ENCODE peak calls at places on chromosomes 16 and 17, in five cellular contexts. One of them, this sample, is unnamed.

GRCh38 chr17:48583708-48584582 is 5.8 kb upstream of the HOXB4 start:
- DNase-seq in GM23338: no peak
- DNase-seq in GM23248: no peak
- DNase-seq in HCT116: no peak
- DNase-seq in PC-3: no peak
- DNase-seq in this sample: no peak

GRCh38 chr17:64200080-64201042 is 62.7 kb downstream of the TEX2 start:
- DNase-seq in GM23338: peak; percentile 16
- DNase-seq in GM23248: peak; percentile 66
- DNase-seq in HCT116: no peak
- DNase-seq in PC-3: no peak
- DNase-seq in this sample: no peak

GRCh38 chr17:63249256-63250006 is 196.7 kb downstream of the CYB561 start:
- DNase-seq in GM23338: peak; percentile 1
- DNase-seq in GM23248: no peak
- DNase-seq in HCT116: no peak
- DNase-seq in PC-3: no peak
- DNase-seq in this sample: no peak

GRCh38 chr17:35896011-35896587 is 15.9 kb upstream of the CCL5 start:
- DNase-seq in GM23338: no peak
- DNase-seq in GM23248: no peak
- DNase-seq in HCT116: no peak
- DNase-seq in PC-3: no peak
- DNase-seq in this sample: no peak

GRCh38 chr16:12798171-12798570 is 5.5 kb downstream of the CPPED1 start:
- DNase-seq in GM23338: no peak
- DNase-seq in GM23248: no peak
- DNase-seq in HCT116: no peak
- DNase-seq in PC-3: no peak
- DNase-seq in this sample: no peak

GRCh38 chr16:50290856-50291255 is 24.5 kb downstream of the ADCY7 start:
- DNase-seq in GM23338: no peak
- DNase-seq in GM23248: no peak
- DNase-seq in HCT116: no peak
- DNase-seq in PC-3: no peak
- DNase-seq in this sample: no peak

GRCh38 chr17:81553616-81554181 is 1.5 kb upstream of the FAAP100 start:
- DNase-seq in GM23338: no peak
- DNase-seq in GM23248: peak; percentile 96
- DNase-seq in HCT116: peak; percentile 16
- DNase-seq in PC-3: peak; percentile 89
- DNase-seq in this sample: peak; percentile 63

GRCh38 chr17:54426287-54426886 is 474.3 kb upstream of the TOM1L1 start:
- DNase-seq in GM23338: peak; percentile 71
- DNase-seq in GM23248: peak; percentile 1
- DNase-seq in HCT116: no peak
- DNase-seq in PC-3: peak; percentile 38
- DNase-seq in this sample: peak; percentile 53

GRCh38 chr17:41629316-41629715 is 4.9 kb upstream of the KRT17 start:
- DNase-seq in GM23338: no peak
- DNase-seq in GM23248: no peak
- DNase-seq in HCT116: no peak
- DNase-seq in PC-3: no peak
- DNase-seq in this sample: no peak

GRCh38 chr17:78745407-78746088 is 36.5 kb downstream of the CYTH1 start:
- DNase-seq in GM23338: peak; percentile 80
- DNase-seq in GM23248: peak; percentile 67
- DNase-seq in HCT116: no peak
- DNase-seq in PC-3: peak; percentile 65
- DNase-seq in this sample: peak; percentile 66

GRCh38 chr16:80006175-80006895 is 405.8 kb upstream of the MAF start:
- DNase-seq in GM23338: no peak
- DNase-seq in GM23248: peak; percentile 70
- DNase-seq in HCT116: no peak
- DNase-seq in PC-3: no peak
- DNase-seq in this sample: peak; percentile 82

GRCh38 chr17:2444382-2444781 is 43.5 kb upstream of the MNT start:
- DNase-seq in GM23338: no peak
- DNase-seq in GM23248: peak; percentile 22
- DNase-seq in HCT116: no peak
- DNase-seq in PC-3: no peak
- DNase-seq in this sample: no peak

GRCh38 chr16:79528281-79528680 is 72.3 kb downstream of the MAF start:
- DNase-seq in GM23338: no peak
- DNase-seq in GM23248: no peak
- DNase-seq in HCT116: no peak
- DNase-seq in PC-3: no peak
- DNase-seq in this sample: no peak

GRCh38 chr17:7686221-7687071 is 844 bp downstream of the TP53 start:
- DNase-seq in GM23338: peak; percentile 89
- DNase-seq in GM23248: peak; percentile 90
- DNase-seq in HCT116: peak; percentile 89
- DNase-seq in PC-3: no peak
- DNase-seq in this sample: peak; percentile 88

DNA sequence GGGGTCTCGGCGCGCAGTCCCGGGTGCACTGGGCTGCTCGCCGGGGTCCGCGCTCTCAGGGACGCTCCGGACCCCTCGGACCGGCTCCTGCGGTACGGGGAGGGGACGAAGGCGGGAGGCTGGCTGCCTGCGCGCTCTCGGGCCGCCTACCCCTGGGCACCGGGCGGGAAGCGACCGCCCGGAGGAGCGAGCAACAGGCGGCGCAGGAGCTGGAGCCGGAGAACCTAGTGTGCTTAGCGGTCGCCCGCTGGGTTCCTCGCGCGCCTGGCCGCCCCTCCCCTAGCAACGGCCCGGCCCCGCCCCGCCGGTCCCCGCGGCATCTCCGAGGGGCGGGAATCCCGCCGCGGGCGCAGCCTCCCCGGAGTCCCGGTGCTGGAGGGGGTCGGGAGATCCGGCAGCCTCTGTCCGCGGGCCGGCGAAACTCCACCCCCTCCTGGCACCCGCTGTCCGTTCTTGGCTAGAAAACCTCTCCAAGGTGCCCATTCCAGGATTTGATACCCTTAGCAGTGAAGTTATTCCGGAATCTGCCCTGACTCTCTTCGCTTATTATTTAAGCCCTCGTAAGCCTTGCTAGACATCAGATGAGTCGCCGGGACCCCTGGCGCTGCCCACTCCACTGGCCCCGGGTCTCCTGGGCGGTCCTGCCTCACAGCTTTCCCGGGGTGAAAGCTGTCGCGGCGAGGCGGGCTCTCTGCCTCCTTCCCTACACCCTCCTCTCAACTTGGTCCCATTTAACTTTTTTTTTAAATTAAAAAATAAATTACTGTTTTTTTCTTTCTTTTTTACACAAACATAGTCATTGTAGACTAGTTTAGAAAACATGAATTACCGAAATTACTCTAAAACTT is at the start of gene RPRML:
- DNase-seq in GM23338: peak; percentile 64
- DNase-seq in GM23248: peak; percentile 47
- DNase-seq in HCT116: no peak
- DNase-seq in PC-3: peak; percentile 35
- DNase-seq in this sample: peak; percentile 56
- H2AFZ ChIP-seq in GM23338: peak within 1 kb of the TSS; percentile 84
- H2AFZ ChIP-seq in GM23248: peak within 1 kb of the TSS; percentile 67
- H2AFZ ChIP-seq in HCT116: peak within 1 kb of the TSS; percentile 79
- H2AFZ ChIP-seq in PC-3: peak within 1 kb of the TSS; percentile 86
- H2AFZ ChIP-seq in this sample: peak within 1 kb of the TSS; percentile 52

DNA sequence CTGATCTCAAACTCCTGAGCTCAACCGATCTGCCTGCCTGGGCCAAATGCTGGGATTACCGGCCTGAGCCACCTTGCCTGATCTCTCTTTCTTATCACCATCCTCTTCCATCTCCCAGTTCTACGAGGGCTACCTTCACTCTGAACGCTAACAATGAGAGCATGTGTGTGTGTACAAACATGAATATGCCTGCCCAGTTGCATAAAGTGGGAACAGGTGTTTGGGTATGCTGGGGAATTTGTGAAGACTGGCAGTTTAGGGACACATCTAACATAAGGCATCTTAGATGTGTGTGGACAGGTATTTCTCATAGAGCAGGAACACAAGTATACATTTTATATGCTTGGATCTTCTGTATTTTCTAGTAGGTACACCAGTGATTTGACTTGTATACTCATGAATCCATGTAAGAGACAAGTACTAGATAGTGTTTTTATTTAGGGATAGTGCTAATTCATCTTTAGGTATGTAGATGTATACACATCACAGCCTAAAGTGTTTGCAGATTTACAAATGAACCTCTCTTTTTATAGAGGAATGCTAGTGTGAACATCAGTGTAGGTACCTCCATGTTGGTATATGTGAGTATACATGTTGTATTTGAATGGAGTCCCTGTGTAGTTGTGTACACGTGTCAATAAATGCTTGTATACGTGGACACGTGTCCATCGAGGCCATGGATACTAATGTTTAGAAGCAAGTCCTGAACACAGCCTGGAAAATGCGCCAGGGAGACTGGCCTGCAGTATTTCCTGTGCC is 1.2 kb upstream of the DLX4 start:
- DNase-seq in GM23338: no peak
- DNase-seq in GM23248: no peak
- DNase-seq in HCT116: peak; percentile 22
- DNase-seq in PC-3: no peak
- DNase-seq in this sample: no peak
- TF ChIP-seq EZH2 in GM23338: peak; percentile 60
- TF ChIP-seq EZH2 in GM23248: peak; percentile 24
- TF ChIP-seq EZH2 in HCT116: no peak
- TF ChIP-seq EZH2 in PC-3: no peak
- TF ChIP-seq EZH2 in this sample: no peak

DNA sequence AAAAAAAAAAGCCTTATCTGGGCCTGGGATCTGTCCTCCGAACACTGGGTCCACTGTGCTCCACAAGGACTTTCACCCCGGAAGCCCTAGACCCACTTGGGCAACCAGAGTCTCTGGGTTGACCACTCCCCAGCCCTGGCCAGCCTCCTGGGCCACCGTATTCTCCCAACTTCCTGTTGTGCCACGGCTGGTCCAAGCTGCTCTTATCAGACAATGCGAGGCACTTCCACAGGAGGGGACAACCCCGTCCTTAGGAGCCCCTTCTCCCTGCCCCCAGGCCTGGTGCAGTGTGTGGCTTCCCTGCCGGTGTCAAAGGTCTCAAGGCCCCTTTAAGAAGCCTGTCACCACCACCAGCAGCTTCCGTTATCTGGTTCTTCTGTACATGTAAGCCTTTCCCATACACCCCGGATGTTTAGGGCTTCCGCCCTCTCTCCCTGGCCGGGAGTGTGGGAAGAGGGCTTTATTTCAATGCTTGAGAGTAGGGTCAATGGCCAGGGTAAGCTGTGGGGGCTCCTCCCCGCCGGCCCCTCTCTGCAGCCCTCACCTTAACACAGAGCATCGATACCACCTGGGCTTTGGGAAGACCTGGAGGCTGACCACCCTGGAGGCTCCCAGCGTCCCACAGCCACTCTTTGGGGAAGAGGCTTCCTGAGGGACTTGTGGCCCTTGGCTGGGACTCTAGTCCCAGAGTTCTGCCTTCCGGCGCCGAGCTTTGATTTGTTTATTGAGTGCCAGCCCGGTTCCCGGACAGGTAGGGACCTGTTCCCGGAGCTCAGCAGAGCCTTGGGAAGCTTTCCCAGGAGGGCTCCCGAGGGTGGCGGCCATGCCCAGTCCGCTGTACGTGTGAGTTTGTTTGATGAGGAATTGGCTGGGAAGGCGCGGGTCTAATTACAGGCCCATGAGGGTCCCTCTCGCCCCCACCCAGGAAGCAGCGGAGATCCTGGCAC is 313.1 kb downstream of the SEC14L1 start:
- DNase-seq in GM23338: no peak
- DNase-seq in GM23248: no peak
- DNase-seq in HCT116: no peak
- DNase-seq in PC-3: no peak
- DNase-seq in this sample: peak; percentile 77
- TF ChIP-seq EZH2phosphoT487 in GM23338: no peak
- TF ChIP-seq EZH2phosphoT487 in GM23248: no peak
- TF ChIP-seq EZH2phosphoT487 in HCT116: no peak
- TF ChIP-seq EZH2phosphoT487 in PC-3: no peak
- TF ChIP-seq EZH2phosphoT487 in this sample: no peak

GRCh38 chr17:33750943-33751701 is 458.0 kb upstream of the ASIC2 start:
- DNase-seq in GM23338: peak; percentile 93
- DNase-seq in GM23248: peak; percentile 81
- DNase-seq in HCT116: peak; percentile 7
- DNase-seq in PC-3: peak; percentile 66
- DNase-seq in this sample: peak; percentile 80

GRCh38 chr17:33753452-33753851 is 460.4 kb upstream of the ASIC2 start:
- DNase-seq in GM23338: no peak
- DNase-seq in GM23248: no peak
- DNase-seq in HCT116: no peak
- DNase-seq in PC-3: no peak
- DNase-seq in this sample: no peak

GRCh38 chr17:33749171-33749570 is 456.1 kb upstream of the ASIC2 start:
- DNase-seq in GM23338: no peak
- DNase-seq in GM23248: no peak
- DNase-seq in HCT116: no peak
- DNase-seq in PC-3: no peak
- DNase-seq in this sample: no peak

GRCh38 chr17:33756021-33756420 is 462.9 kb upstream of the ASIC2 start:
- DNase-seq in GM23338: no peak
- DNase-seq in GM23248: no peak
- DNase-seq in HCT116: no peak
- DNase-seq in PC-3: no peak
- DNase-seq in this sample: no peak

GRCh38 chr17:33751702-33752065 is 458.6 kb upstream of the ASIC2 start:
- DNase-seq in GM23338: peak; percentile 60
- DNase-seq in GM23248: peak; percentile 4
- DNase-seq in HCT116: no peak
- DNase-seq in PC-3: no peak
- DNase-seq in this sample: no peak
- H2AFZ ChIP-seq in GM23338: no peak overlapping the region
- H2AFZ ChIP-seq in GM23248: peak overlapping the region; percentile 75
- H2AFZ ChIP-seq in HCT116: no peak overlapping the region
- H2AFZ ChIP-seq in PC-3: peak overlapping the region; percentile 77
- H2AFZ ChIP-seq in this sample: no peak overlapping the region

GRCh38 chr17:61716225-61716829 is 125.3 kb upstream of the NACA2 start:
- DNase-seq in GM23338: no peak
- DNase-seq in GM23248: no peak
- DNase-seq in HCT116: no peak
- DNase-seq in PC-3: no peak
- DNase-seq in this sample: no peak
- TF ChIP-seq EZH2 in GM23338: no peak
- TF ChIP-seq EZH2 in GM23248: no peak
- TF ChIP-seq EZH2 in HCT116: no peak
- TF ChIP-seq EZH2 in PC-3: no peak
- TF ChIP-seq EZH2 in this sample: no peak